ENCODE peak calls at places on chromosomes 7 and 10, in seven cellular contexts. E, Q, Y, H, O, J and R are unnamed samples.

GRCh38 chr7:143447500-143447899 is 4.2 kb downstream of the TAS2R60 start:
- DNase-seq in E (no peak), Y (no peak), H (no peak), O (no peak), Q (no peak), J (no peak), R (no peak)

GRCh38 chr7:50782376-50783208 is at the start of gene GRB10:
- DNase-seq in Q (no peak), E (peak), J (no peak), Y (no peak), O (no peak), H (peak), R (no peak)

GRCh38 chr10:60536529-60537114 is 146.9 kb upstream of the ANK3 start:
- DNase-seq in H (peak), J (no peak), O (no peak), E (no peak), Q (no peak), Y (no peak), R (no peak)

GRCh38 chr7:98418636-98419315 is 17.9 kb upstream of the BAIAP2L1 start:
- DNase-seq in Q (no peak), H (peak), Y (peak), J (no peak), E (no peak), O (peak), R (no peak)

GRCh38 chr10:6382081-6382480 is 179.3 kb downstream of the PFKFB3 start:
- DNase-seq in Q (peak), O (peak), E (peak), Y (no peak), J (peak), H (peak), R (no peak)

GRCh38 chr10:77410523-77410922 is 227.1 kb downstream of the KCNMA1 start:
- DNase-seq in H (no peak), O (no peak), Q (no peak), J (no peak), E (no peak), Y (no peak), R (no peak)

GRCh38 chr7:117582219-117582704 is 102.4 kb downstream of the CFTR start:
- DNase-seq in Q (no peak), E (no peak), H (peak), O (no peak), J (no peak), Y (peak), R (no peak)

GRCh38 chr7:132548489-132549078 is 27.7 kb downstream of the PLXNA4 start:
- DNase-seq in O (no peak), Q (no peak), Y (no peak), E (no peak), H (peak), J (no peak), R (no peak)

GRCh38 chr7:81190997-81191747 is 272.3 kb upstream of the SEMA3C start:
- DNase-seq in O (no peak), H (peak), J (no peak), Q (no peak), Y (no peak), E (no peak), R (no peak)

GRCh38 chr10:58952747-58953466 is 223.5 kb upstream of the PHYHIPL start:
- DNase-seq in Q (no peak), J (no peak), E (no peak), H (peak), Y (no peak), O (peak), R (no peak)

GRCh38 chr7:112193915-112194502 is 12.2 kb downstream of the DOCK4 start:
- DNase-seq in O (no peak), J (no peak), Q (no peak), Y (no peak), E (no peak), H (no peak), R (no peak)

GRCh38 chr10:35089641-35090161 is 440 bp downstream of the CUL2 start:
- DNase-seq in H (peak), J (peak), O (peak), E (peak), Y (peak), Q (no peak), R (no peak)

GRCh38 chr7:26860361-26860760 is 4.0 kb downstream of the SKAP2 start:
- DNase-seq in Q (no peak), J (no peak), O (no peak), E (no peak), H (no peak), Y (peak), R (no peak)

GRCh38 chr7:31744294-31744874 is 57.4 kb downstream of the PPP1R17 start:
- DNase-seq in Q (peak), E (no peak), J (peak), O (peak), Y (peak), H (peak), R (peak)

GRCh38 chr7:139362302-139362701 is 2.6 kb downstream of the LUC7L2 start:
- DNase-seq in Y (no peak), H (peak), Q (no peak), O (no peak), E (no peak), J (no peak), R (no peak)

GRCh38 chr7:154775681-154776080 is 227.2 kb downstream of the PAXIP1 start:
- DNase-seq in O (no peak), Q (no peak), Y (no peak), E (no peak), H (no peak), J (no peak), R (no peak)

GRCh38 chr10:8042032-8042863 is 12.2 kb upstream of the GATA3 start:
- DNase-seq in Q (no peak), H (no peak), O (no peak), E (no peak), Y (no peak), J (no peak), R (no peak)

GRCh38 chr10:74987339-74988054 is 124.0 kb upstream of the SAMD8 start:
- DNase-seq in H (peak), E (no peak), J (no peak), Q (no peak), O (no peak), Y (no peak), R (no peak)

GRCh38 chr7:102063736-102064135 is 222.9 kb upstream of the SH2B2 start:
- DNase-seq in O (no peak), J (no peak), Q (no peak), E (no peak), Y (peak), H (peak), R (no peak)

GRCh38 chr10:84117683-84118394 is 21.5 kb upstream of the GHITM start:
- DNase-seq in Y (no peak), H (no peak), J (no peak), O (no peak), E (no peak), Q (peak), R (no peak)

GRCh38 chr7:1065263-1066260 is 21.2 kb downstream of the GPR146 start:
- DNase-seq in O (peak), Y (peak), H (peak), J (peak), E (peak), Q (peak), R (peak)